ENCODE peak calls at places on chromosome 13, in ten cellular contexts. D is right atrium auricular region; J is stomach; U is hepatocyte; O is cardiac muscle cell; M is body of pancreas; S is CD8-positive, alpha-beta T cell; C is aorta; F is fibroblast of lung; W is vagina. G is an unnamed sample. For H3K27me3, the result is how much of the 10 kb centered on the place peaks cover.

GRCh38 chr13:94177041-94177440 is 302.4 kb downstream of the DCT start:
- DNase-seq in J (no peak), W (no peak), M (no peak), S (no peak), D (no peak), F (peak), U (no peak), O (no peak), C (no peak), G (no peak)

GRCh38 chr13:41648314-41648935 is 191.1 kb downstream of the RGCC start:
- DNase-seq in M (no peak), J (no peak), O (no peak), D (no peak), C (no peak), U (peak), S (no peak), W (no peak), F (peak), G (no peak)

GRCh38 chr13:81017525-81018152 is 676.7 kb upstream of the SPRY2 start:
- DNase-seq in J (no peak), C (no peak), O (peak), S (no peak), D (no peak), W (no peak), F (peak), M (no peak), U (peak), G (no peak)

GRCh38 chr13:54162069-54162468 is 1133.5 kb downstream of the OLFM4 start:
- DNase-seq in M (no peak), F (no peak), S (no peak), J (no peak), C (no peak), D (no peak), O (no peak), W (no peak), U (no peak), G (no peak)

GRCh38 chr13:49603318-49603717 is 18.0 kb upstream of the RCBTB1 start:
- DNase-seq in U (no peak), F (no peak), S (no peak), O (no peak), W (no peak), D (no peak), C (no peak), M (no peak), J (no peak), G (no peak)

GRCh38 chr13:82766732-82767321 is 1115.4 kb downstream of the SLITRK1 start:
- DNase-seq in S (no peak), F (no peak), D (no peak), C (no peak), W (no peak), O (no peak), M (no peak), J (no peak), U (no peak), G (no peak)

GRCh38 chr13:106424805-106425204 is 110.7 kb downstream of the EFNB2 start:
- DNase-seq in C (no peak), F (no peak), W (no peak), J (no peak), O (no peak), M (no peak), S (no peak), U (no peak), D (no peak), G (no peak)

GRCh38 chr13:23921451-23921888 is 24.2 kb upstream of the C1QTNF9B start:
- DNase-seq in C (no peak), J (no peak), W (no peak), D (no peak), S (no peak), U (peak), F (peak), M (peak), O (peak), G (peak)

GRCh38 chr13:41588899-41589298 is 131.5 kb downstream of the RGCC start:
- DNase-seq in M (no peak), D (no peak), C (no peak), U (no peak), F (peak), J (no peak), O (no peak), W (no peak), S (no peak), G (no peak)

GRCh38 chr13:83547043-83547442 is 335.2 kb downstream of the SLITRK1 start:
- DNase-seq in D (no peak), F (no peak), J (no peak), M (no peak), U (no peak), C (no peak), S (no peak), W (no peak), O (no peak), G (no peak)

GRCh38 chr13:105220063-105220462 is 1315.4 kb downstream of the EFNB2 start:
- DNase-seq in U (no peak), D (no peak), O (no peak), C (no peak), F (peak), W (no peak), S (no peak), M (no peak), J (no peak), G (no peak)

GRCh38 chr13:86051134-86052103 is 252.2 kb upstream of the SLITRK6 start:
- DNase-seq in C (no peak), O (no peak), U (peak), M (no peak), S (no peak), W (no peak), D (no peak), F (peak), J (no peak), G (no peak)

GRCh38 chr13:40189885-40190655 is 476.4 kb downstream of the FOXO1 start:
- DNase-seq in F (peak), C (no peak), M (no peak), U (peak), D (no peak), S (no peak), W (no peak), J (no peak), O (no peak), G (no peak)

GRCh38 chr13:48842316-48842715 is 133.4 kb upstream of the FNDC3A start:
- DNase-seq in J (no peak), W (no peak), S (no peak), C (no peak), M (no peak), O (no peak), U (no peak), D (no peak), F (no peak), G (no peak)

GRCh38 chr13:100131863-100132574 is 43.1 kb downstream of the PCCA start:
- DNase-seq in C (no peak), D (no peak), U (peak), O (no peak), M (no peak), W (no peak), F (peak), J (no peak), S (no peak), G (no peak)

GRCh38 chr13:98539655-98540054 is 37.3 kb downstream of the STK24 start:
- DNase-seq in O (no peak), S (no peak), M (no peak), F (peak), D (no peak), J (no peak), U (no peak), C (no peak), W (no peak), G (no peak)

GRCh38 chr13:32316476-32316875 is 1.2 kb downstream of the BRCA2 start:
- DNase-seq in O (no peak), U (no peak), W (no peak), J (no peak), M (no peak), D (no peak), F (no peak), C (no peak), S (no peak), G (no peak)

GRCh38 chr13:82719987-82720386 is 1162.3 kb downstream of the SLITRK1 start:
- DNase-seq in W (no peak), U (no peak), J (no peak), F (no peak), C (no peak), M (no peak), O (no peak), S (no peak), D (no peak), G (no peak)

GRCh38 chr13:46211521-46212351 is at the start of gene LRRC63:
- DNase-seq in F (peak), D (peak), C (peak), U (peak), W (no peak), O (peak), M (peak), J (peak), S (peak), G (peak)

GRCh38 chr13:66886248-66886647 is 343.9 kb downstream of the PCDH9 start:
- DNase-seq in W (no peak), O (peak), D (no peak), M (no peak), C (no peak), S (no peak), F (peak), J (no peak), U (no peak), G (no peak)

GRCh38 chr13:51033431-51034185 is 77.5 kb downstream of the C13orf42 start:
- DNase-seq in F (no peak), O (no peak), M (no peak), J (no peak), U (no peak), D (no peak), S (no peak), C (no peak), W (no peak), G (no peak)

GRCh38 chr13:35860661-35861060 is 270.5 kb downstream of the DCLK1 start:
- DNase-seq in U (no peak), O (no peak), C (no peak), F (no peak), J (no peak), M (no peak), W (no peak), S (no peak), D (no peak), G (no peak)

GRCh38 chr13:74040200-74040599 is 94.0 kb downstream of the KLF12 start:
- DNase-seq in O (peak), J (peak), M (peak), U (peak), D (no peak), W (no peak), C (no peak), S (no peak), F (peak), G (no peak)

GRCh38 chr13:30364876-30365275 is 57.4 kb upstream of the UBE2L5 start:
- DNase-seq in M (no peak), S (no peak), U (no peak), J (no peak), D (no peak), F (peak), W (no peak), C (no peak), O (no peak), G (no peak)

GRCh38 chr13:55410398-55411330 is 1730.1 kb upstream of the PRR20A start:
- DNase-seq in W (no peak), S (no peak), D (no peak), F (no peak), O (no peak), C (no peak), J (no peak), U (no peak), M (no peak), G (no peak)

GRCh38 chr13:42211704-42212103 is 60.2 kb upstream of the AKAP11 start:
- DNase-seq in U (no peak), C (no peak), J (no peak), W (no peak), S (no peak), D (no peak), M (no peak), F (peak), O (no peak), G (no peak)

GRCh38 chr13:38684714-38685113 is 2.2 kb upstream of the FREM2 start:
- DNase-seq in S (no peak), U (no peak), D (no peak), W (no peak), J (no peak), F (no peak), M (no peak), O (peak), C (no peak), G (no peak)
- H3K27me3 ChIP-seq in S (under half), U (under half), D (under half), W (under half), J (under half), F (under half), M (under half), O (under half), C (under half), G (under half)

GRCh38 chr13:109074853-109075252 is 445.4 kb downstream of the MYO16 start:
- DNase-seq in S (no peak), J (no peak), W (no peak), U (no peak), D (no peak), C (no peak), O (no peak), M (no peak), F (no peak), G (no peak)

GRCh38 chr13:109074436-109074835 is 445.0 kb downstream of the MYO16 start:
- DNase-seq in S (no peak), C (no peak), M (no peak), D (no peak), O (no peak), W (no peak), F (no peak), J (no peak), U (no peak), G (no peak)

GRCh38 chr13:109072505-109072904 is 443.1 kb downstream of the MYO16 start:
- DNase-seq in J (no peak), C (no peak), S (no peak), M (no peak), W (no peak), F (no peak), O (no peak), D (no peak), U (no peak), G (no peak)
- H3K27ac ChIP-seq in J (no peak), C (no peak), S (no peak), M (no peak), W (no peak), F (no peak), O (no peak), D (no peak), U (no peak), G (no peak)

DNA sequence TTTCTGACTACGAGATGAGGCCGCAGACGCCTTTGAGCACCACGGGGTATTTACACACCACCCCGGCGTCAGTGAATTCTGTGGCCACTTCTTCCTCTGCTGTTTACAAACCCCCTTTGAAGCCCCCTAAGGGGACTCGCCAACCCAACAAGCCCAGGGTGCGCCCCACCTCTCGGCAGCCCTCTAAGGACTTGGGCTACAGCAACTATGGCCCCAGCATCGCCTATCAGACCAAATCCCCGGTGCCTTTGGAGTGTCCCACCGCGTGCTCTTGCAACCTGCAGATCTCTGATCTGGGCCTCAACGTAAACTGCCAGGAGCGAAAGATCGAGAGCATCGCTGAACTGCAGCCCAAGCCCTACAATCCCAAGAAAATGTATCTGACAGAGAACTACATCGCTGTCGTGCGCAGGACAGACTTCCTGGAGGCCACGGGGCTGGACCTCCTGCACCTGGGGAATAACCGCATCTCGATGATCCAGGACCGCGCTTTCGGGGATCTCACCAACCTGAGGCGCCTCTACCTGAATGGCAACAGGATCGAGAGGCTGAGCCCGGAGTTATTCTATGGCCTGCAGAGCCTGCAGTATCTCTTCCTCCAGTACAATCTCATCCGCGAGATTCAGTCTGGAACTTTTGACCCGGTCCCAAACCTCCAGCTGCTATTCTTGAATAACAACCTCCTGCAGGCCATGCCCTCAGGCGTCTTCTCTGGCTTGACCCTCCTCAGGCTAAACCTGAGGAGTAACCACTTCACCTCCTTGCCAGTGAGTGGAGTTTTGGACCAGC is 5.3 kb downstream of the SLITRK5 start:
- DNase-seq in U (no peak), D (no peak), C (peak), M (no peak), F (no peak), S (no peak), J (no peak), O (no peak), W (no peak), G (no peak)
- H3K27me3 ChIP-seq in U (half or more), D (under half), C (under half), M (under half), F (under half), S (under half), J (half or more), O (half or more), W (under half), G (under half)

GRCh38 chr13:109152311-109152820 is 523.0 kb downstream of the MYO16 start:
- DNase-seq in D (no peak), U (no peak), M (no peak), O (no peak), C (no peak), J (no peak), S (no peak), F (no peak), W (no peak), G (no peak)
- H3K27ac ChIP-seq in D (no peak), U (no peak), M (no peak), O (no peak), C (no peak), J (no peak), S (no peak), F (no peak), W (no peak), G (no peak)

DNA sequence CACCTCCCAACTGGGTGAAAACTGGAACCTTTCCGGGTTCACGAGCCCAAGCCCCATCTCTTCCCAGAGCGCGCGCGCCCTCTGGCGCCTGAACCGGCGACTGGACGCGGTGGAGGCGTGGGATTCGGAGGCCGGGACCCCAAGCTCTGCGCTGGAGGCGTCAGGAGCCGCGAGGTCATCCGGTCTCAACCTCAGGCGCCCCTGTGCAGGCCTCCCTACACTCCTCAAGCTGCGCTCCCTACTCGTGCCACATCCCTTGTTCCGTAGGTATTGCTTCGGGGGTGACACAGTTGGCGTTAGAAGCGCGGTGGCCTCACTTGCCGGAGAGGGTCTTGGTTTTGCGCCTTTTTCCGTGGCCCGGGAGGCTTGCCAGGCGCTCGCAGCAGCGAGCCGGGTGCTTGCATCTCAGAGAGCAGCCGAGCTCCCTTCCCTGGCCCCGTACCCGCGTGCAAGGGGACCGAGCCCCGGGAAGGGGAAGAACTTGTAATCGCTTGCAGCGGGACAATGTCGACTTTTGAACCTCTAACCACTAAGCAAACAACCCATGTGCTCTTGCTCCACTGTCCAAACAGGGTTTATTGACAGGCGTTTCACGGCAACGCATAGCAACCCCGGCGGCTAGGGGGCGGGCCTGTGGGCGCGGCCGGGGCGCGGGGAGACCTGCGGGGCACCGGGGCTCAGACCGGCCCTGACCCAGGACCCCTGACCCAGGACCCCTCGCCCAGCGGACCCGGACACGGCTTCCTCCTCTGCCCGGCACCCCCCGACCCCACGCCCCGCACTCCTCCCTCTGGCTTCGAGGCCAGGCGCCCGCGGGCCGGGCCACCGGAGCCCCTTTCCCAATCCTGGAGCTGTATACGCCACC is 8.5 kb downstream of the CDX2 start:
- DNase-seq in J (peak), W (no peak), S (no peak), D (no peak), U (peak), M (peak), C (no peak), O (peak), F (no peak), G (peak)
- H3K27me3 ChIP-seq in J (half or more), W (under half), S (under half), D (under half), U (under half), M (under half), C (under half), O (half or more), F (under half), G (under half)

G was measured in prostate gland.